ENCODE peak calls at places on chromosomes 3 and 15, in seven cellular contexts. R, O, D, V, F, N and E are unnamed samples.

GRCh38 chr15:89419370-89419984 is 76.9 kb downstream of the RHCG start:
- DNase-seq in R (peak; percentile 42), O (no peak), D (peak; percentile 42), V (peak; percentile 62), F (no peak), N (peak; percentile 49), E (peak; percentile 37)

GRCh38 chr3:45962033-45962432 is 18.8 kb downstream of the CXCR6 start:
- DNase-seq in R (no peak), O (no peak), D (no peak), V (no peak), F (no peak), N (no peak), E (no peak)

GRCh38 chr3:108117245-108117644 is 26.4 kb upstream of the CD47 start:
- DNase-seq in R (no peak), O (no peak), D (no peak), V (peak; percentile 24), F (no peak), N (no peak), E (peak; percentile 15)

GRCh38 chr3:33032937-33033336 is 64.0 kb downstream of the GLB1 start:
- DNase-seq in R (no peak), O (no peak), D (no peak), V (no peak), F (no peak), N (no peak), E (no peak)

GRCh38 chr3:43309372-43310305 is 23.3 kb downstream of the SNRK start:
- DNase-seq in R (no peak), O (no peak), D (no peak), V (peak; percentile 36), F (no peak), N (no peak), E (no peak)

GRCh38 chr15:34359416-34359815 is 7.6 kb downstream of the LPCAT4 start:
- DNase-seq in R (no peak), O (no peak), D (peak; percentile 57), V (no peak), F (no peak), N (no peak), E (no peak)

GRCh38 chr3:59115355-59116136 is 65.7 kb upstream of the CFAP20DC start:
- DNase-seq in R (no peak), O (no peak), D (no peak), V (no peak), F (no peak), N (no peak), E (no peak)

GRCh38 chr15:80966431-80967197 is 23.0 kb downstream of the MESD start:
- DNase-seq in R (no peak), O (no peak), D (no peak), V (no peak), F (no peak), N (no peak), E (no peak)

GRCh38 chr3:54541369-54541768 is 386.5 kb downstream of the LRTM1 start:
- DNase-seq in R (no peak), O (no peak), D (no peak), V (no peak), F (no peak), N (no peak), E (no peak)

GRCh38 chr15:74776851-74777768 is 4.8 kb upstream of the CSK start:
- DNase-seq in R (no peak), O (peak; percentile 54), D (peak; percentile 37), V (peak; percentile 31), F (no peak), N (no peak), E (no peak)

GRCh38 chr3:112858410-112859069 is 11.9 kb upstream of the CD200R1L start:
- DNase-seq in R (no peak), O (no peak), D (no peak), V (peak; percentile 24), F (no peak), N (no peak), E (no peak)

GRCh38 chr3:17302774-17303173 is 418.0 kb downstream of the PLCL2 start:
- DNase-seq in R (peak; percentile 19), O (no peak), D (no peak), V (peak; percentile 21), F (no peak), N (peak; percentile 50), E (peak; percentile 12)

GRCh38 chr3:88195951-88196434 is 46.2 kb downstream of the C3orf38 start:
- DNase-seq in R (no peak), O (no peak), D (no peak), V (peak; percentile 75), F (no peak), N (no peak), E (peak; percentile 12)

GRCh38 chr3:55858727-55859126 is 371.6 kb upstream of the WNT5A start:
- DNase-seq in R (no peak), O (no peak), D (no peak), V (no peak), F (no peak), N (no peak), E (no peak)

GRCh38 chr3:51955893-51956770 is 951 bp downstream of the GPR62 start:
- DNase-seq in R (peak; percentile 70), O (peak; percentile 91), D (no peak), V (peak; percentile 55), F (no peak), N (peak; percentile 77), E (peak; percentile 42)

GRCh38 chr3:135416182-135416581 is 549.3 kb upstream of the PPP2R3A start:
- DNase-seq in R (no peak), O (no peak), D (no peak), V (no peak), F (no peak), N (no peak), E (no peak)

GRCh38 chr15:41945221-41945620 is 27.1 kb downstream of the EHD4 start:
- DNase-seq in R (no peak), O (no peak), D (no peak), V (no peak), F (no peak), N (peak; percentile 62), E (no peak)

GRCh38 chr15:71195242-71195641 is 80.0 kb downstream of the THSD4 start:
- DNase-seq in R (no peak), O (no peak), D (no peak), V (peak; percentile 55), F (no peak), N (no peak), E (peak; percentile 23)

GRCh38 chr15:90225047-90225446 is 8.7 kb downstream of the CIB1 start:
- DNase-seq in R (no peak), O (no peak), D (no peak), V (no peak), F (no peak), N (no peak), E (no peak)

GRCh38 chr3:121747976-121748375 is 1.6 kb downstream of the GOLGB1 start:
- DNase-seq in R (no peak), O (no peak), D (no peak), V (no peak), F (no peak), N (no peak), E (no peak)

GRCh38 chr3:32431481-32431880 is 39.8 kb downstream of the CMTM7 start:
- DNase-seq in R (no peak), O (no peak), D (peak; percentile 7), V (no peak), F (no peak), N (no peak), E (no peak)

GRCh38 chr3:142778541-142778940 is 54.7 kb downstream of the TRPC1 start:
- DNase-seq in R (no peak), O (no peak), D (no peak), V (no peak), F (no peak), N (no peak), E (no peak)

GRCh38 chr3:107241217-107241616 is 136.0 kb upstream of the CCDC54 start:
- DNase-seq in R (peak; percentile 21), O (peak; percentile 32), D (peak; percentile 53), V (peak; percentile 30), F (no peak), N (peak; percentile 52), E (peak; percentile 60)

GRCh38 chr3:50616770-50617095 is 218 bp upstream of the MAPKAPK3 start:
- DNase-seq in R (peak; percentile 92), O (peak; percentile 93), D (peak; percentile 98), V (peak; percentile 85), F (no peak), N (peak; percentile 95), E (peak; percentile 90)

GRCh38 chr3:4852780-4853748 is 126.2 kb upstream of the BHLHE40 start:
- DNase-seq in R (no peak), O (no peak), D (no peak), V (peak; percentile 53), F (no peak), N (no peak), E (no peak)

GRCh38 chr3:170633573-170633972 is 47.7 kb upstream of the SLC7A14 start:
- DNase-seq in R (no peak), O (no peak), D (no peak), V (no peak), F (no peak), N (no peak), E (no peak)

GRCh38 chr3:71087109-71088018 is 496.2 kb downstream of the FOXP1 start:
- DNase-seq in R (no peak), O (no peak), D (no peak), V (peak; percentile 73), F (no peak), N (no peak), E (peak; percentile 55)

GRCh38 chr15:100116416-100117190 is 225.2 kb downstream of the ADAMTS17 start:
- DNase-seq in R (peak; percentile 80), O (no peak), D (no peak), V (no peak), F (no peak), N (peak; percentile 79), E (peak; percentile 18)
- H3K4me3 ChIP-seq in R (no peak overlapping the region), O (no peak overlapping the region), D (no peak overlapping the region), V (no peak overlapping the region), F (no peak overlapping the region), N (no peak overlapping the region), E (no peak overlapping the region)

GRCh38 chr15:100761253-100761935 is 118.2 kb upstream of the ALDH1A3 start:
- DNase-seq in R (no peak), O (no peak), D (no peak), V (no peak), F (no peak), N (no peak), E (no peak)
- H3K4me3 ChIP-seq in R (no peak overlapping the region), O (no peak overlapping the region), D (no peak overlapping the region), V (no peak overlapping the region), F (no peak overlapping the region), N (no peak overlapping the region), E (no peak overlapping the region)

GRCh38 chr15:52378746-52379394 is 83.3 kb upstream of the MYO5C start:
- DNase-seq in R (no peak), O (no peak), D (no peak), V (no peak), F (no peak), N (no peak), E (no peak)
- H3K4me3 ChIP-seq in R (no peak overlapping the region), O (no peak overlapping the region), D (no peak overlapping the region), V (no peak overlapping the region), F (no peak overlapping the region), N (no peak overlapping the region), E (no peak overlapping the region)

GRCh38 chr3:105836533-105836932 is 32.3 kb downstream of the CBLB start:
- DNase-seq in R (no peak), O (no peak), D (no peak), V (peak; percentile 96), F (no peak), N (no peak), E (peak; percentile 84)
- H3K4me3 ChIP-seq in R (no peak overlapping the region), O (no peak overlapping the region), D (no peak overlapping the region), V (peak overlapping the region; percentile 4), F (no peak overlapping the region), N (peak overlapping the region; percentile 8), E (no peak overlapping the region)

GRCh38 chr3:116667324-116667723 is 42.3 kb upstream of the TUSC7 start:
- DNase-seq in R (no peak), O (no peak), D (no peak), V (no peak), F (no peak), N (no peak), E (no peak)
- H3K4me3 ChIP-seq in R (no peak overlapping the region), O (no peak overlapping the region), D (no peak overlapping the region), V (no peak overlapping the region), F (no peak overlapping the region), N (no peak overlapping the region), E (no peak overlapping the region)